ENCODE peak calls at places on chromosome 4, in six cellular contexts. B is psoas muscle, V is body of pancreas, N is A549, F is foreskin fibroblast, T is mesothelial cell of epicardium. P is an unnamed sample.
A peak's percentile ranks its signal among the peaks of the same experiment; 100 is the strongest.

GRCh38 chr4:47383829-47384427 is 79.6 kb downstream of the COMMD8 start:
- DNase-seq in B (no peak), V (no peak), N (peak; percentile 1), F (peak; percentile 60), T (no peak), P (no peak)

GRCh38 chr4:106898621-106899230 is 137.4 kb downstream of the DKK2 start:
- DNase-seq in B (no peak), V (no peak), N (peak; percentile 8), F (peak; percentile 82), T (no peak), P (no peak)

GRCh38 chr4:19298998-19299397 is 952.7 kb upstream of the SLIT2 start:
- DNase-seq in B (no peak), V (no peak), N (no peak), F (peak; percentile 71), T (no peak), P (no peak)

GRCh38 chr4:184348311-184349233 is 125.8 kb downstream of the IRF2 start:
- DNase-seq in B (no peak), V (peak; percentile 80), N (no peak), F (no peak), T (no peak), P (no peak)

GRCh38 chr4:28443371-28443770 is 1582.7 kb downstream of the STIM2 start:
- DNase-seq in B (no peak), V (no peak), N (no peak), F (no peak), T (no peak), P (no peak)

GRCh38 chr4:78426972-78427371 is 124.6 kb upstream of the ANXA3 start:
- DNase-seq in B (no peak), V (peak; percentile 22), N (no peak), F (no peak), T (no peak), P (no peak)

GRCh38 chr4:20645231-20645630 is 55.0 kb upstream of the PACRGL start:
- DNase-seq in B (no peak), V (no peak), N (no peak), F (no peak), T (no peak), P (no peak)

GRCh38 chr4:51866835-51867234 is 23.9 kb downstream of the DCUN1D4 start:
- DNase-seq in B (no peak), V (no peak), N (no peak), F (no peak), T (no peak), P (no peak)

GRCh38 chr4:122746485-122746965 is 14.0 kb downstream of the BBS12 start:
- DNase-seq in B (no peak), V (no peak), N (no peak), F (peak; percentile 59), T (no peak), P (no peak)

GRCh38 chr4:65007841-65008439 is 598.7 kb upstream of the TECRL start:
- DNase-seq in B (no peak), V (peak; percentile 21), N (peak; percentile 2), F (peak; percentile 0), T (no peak), P (no peak)

GRCh38 chr4:86221076-86221475 is 138.8 kb downstream of the MAPK10 start:
- DNase-seq in B (no peak), V (no peak), N (no peak), F (no peak), T (no peak), P (no peak)

GRCh38 chr4:187606581-187606980 is 389.0 kb upstream of the ZFP42 start:
- DNase-seq in B (no peak), V (peak; percentile 44), N (peak; percentile 18), F (peak; percentile 61), T (no peak), P (no peak)

GRCh38 chr4:2619459-2619858 is 83.0 kb downstream of the FAM193A start:
- DNase-seq in B (no peak), V (no peak), N (no peak), F (no peak), T (no peak), P (no peak)

GRCh38 chr4:121692261-121692660 is 4.5 kb downstream of the ANXA5 start:
- DNase-seq in B (no peak), V (no peak), N (no peak), F (no peak), T (no peak), P (no peak)

GRCh38 chr4:144288011-144288903 is 147.7 kb upstream of the GYPA start:
- DNase-seq in B (no peak), V (no peak), N (no peak), F (no peak), T (no peak), P (no peak)

GRCh38 chr4:128715616-128716015 is 93.9 kb upstream of the JADE1 start:
- DNase-seq in B (no peak), V (no peak), N (no peak), F (peak; percentile 72), T (no peak), P (no peak)

GRCh38 chr4:157459789-157460188 is 239.3 kb downstream of the GRIA2 start:
- DNase-seq in B (no peak), V (no peak), N (no peak), F (no peak), T (no peak), P (no peak)

GRCh38 chr4:184382189-184382846 is 92.0 kb downstream of the IRF2 start:
- DNase-seq in B (no peak), V (no peak), N (no peak), F (no peak), T (no peak), P (no peak)

GRCh38 chr4:176635372-176636261 is 157.1 kb downstream of the VEGFC start:
- DNase-seq in B (no peak), V (no peak), N (peak; percentile 80), F (peak; percentile 77), T (no peak), P (no peak)

GRCh38 chr4:65083076-65083475 is 587.2 kb downstream of the EPHA5 start:
- DNase-seq in B (no peak), V (no peak), N (no peak), F (no peak), T (no peak), P (no peak)

GRCh38 chr4:115515379-115516171 is 402.2 kb upstream of the NDST4 start:
- DNase-seq in B (no peak), V (no peak), N (no peak), F (no peak), T (no peak), P (no peak)

GRCh38 chr4:143514432-143514831 is 930 bp downstream of the SMARCA5 start:
- DNase-seq in B (peak; percentile 20), V (peak; percentile 46), N (peak; percentile 8), F (peak; percentile 69), T (no peak), P (peak; percentile 46)

GRCh38 chr4:42715807-42716482 is 59.0 kb upstream of the ATP8A1 start:
- DNase-seq in B (no peak), V (no peak), N (no peak), F (no peak), T (no peak), P (no peak)
- TF ChIP-seq CTCF in B (no peak), V (no peak), N (no peak), F (no peak), T (no peak), P (no peak)

GRCh38 chr4:139301821-139302611 is at the start of gene NDUFC1:
- DNase-seq in B (peak; percentile 51), V (peak; percentile 55), N (peak; percentile 58), F (peak; percentile 71), T (peak; percentile 35), P (peak; percentile 48)
- TF ChIP-seq CTCF in B (no peak), V (peak; percentile 9), N (no peak), F (no peak), T (peak; percentile 29), P (peak; percentile 31)

DNA sequence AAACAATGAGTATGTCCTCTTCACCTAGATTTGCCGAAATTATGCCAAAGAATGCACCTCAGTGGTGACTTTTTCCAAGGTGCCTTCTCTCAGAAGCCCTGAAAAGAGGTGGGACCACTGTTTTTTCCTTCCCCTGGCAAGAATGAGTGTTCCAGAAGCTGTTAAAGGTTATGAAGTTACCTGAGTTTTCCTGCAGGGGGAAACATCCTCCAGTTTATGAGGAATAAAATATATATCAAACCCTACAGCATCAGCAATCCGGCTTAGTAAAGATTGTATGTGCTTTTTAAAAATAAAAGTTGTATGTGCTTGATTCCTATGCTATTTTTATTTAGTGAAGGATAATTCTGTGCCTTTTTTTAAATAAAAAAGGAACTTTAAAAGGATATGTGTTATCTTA is 73.3 kb downstream of the RBM46 start:
- DNase-seq in B (no peak), V (no peak), N (no peak), F (peak; percentile 5), T (no peak), P (no peak)
- TF ChIP-seq CTCF in B (no peak), V (no peak), N (peak; percentile 40), F (no peak), T (no peak), P (no peak)

GRCh38 chr4:62709618-62710252 is 1509.6 kb downstream of the ADGRL3 start:
- DNase-seq in B (no peak), V (no peak), N (no peak), F (no peak), T (no peak), P (no peak)
- TF ChIP-seq CTCF in B (peak; percentile 58), V (peak; percentile 14), N (no peak), F (no peak), T (peak; percentile 79), P (peak; percentile 25)

DNA sequence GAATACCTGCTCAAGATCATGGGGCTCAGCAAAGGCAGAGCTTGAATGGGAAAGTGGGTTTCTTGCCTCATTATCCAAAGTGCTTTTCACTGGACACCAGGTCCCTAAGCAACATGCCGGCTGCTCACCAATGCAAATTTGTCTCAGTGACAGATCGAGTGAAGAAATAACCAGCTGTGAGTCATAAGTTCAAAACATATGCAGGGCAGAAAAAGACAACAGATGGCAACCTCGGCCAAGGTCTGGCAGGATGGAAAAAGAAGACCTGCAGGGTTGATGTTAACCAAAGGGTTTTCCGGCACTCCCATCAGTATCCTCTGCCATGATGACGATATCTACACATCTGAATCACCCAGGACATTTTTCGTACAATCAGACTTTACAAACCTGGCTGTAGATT is 124.1 kb downstream of the AFAP1 start:
- DNase-seq in B (no peak), V (no peak), N (no peak), F (peak; percentile 89), T (no peak), P (no peak)
- TF ChIP-seq CTCF in B (no peak), V (no peak), N (no peak), F (no peak), T (no peak), P (no peak)